ENCODE peak calls at places on chromosomes 5 and 9, in eight cellular contexts. Z is tibial artery; W is stimulated activated CD4-positive, alpha-beta T cell treated with anti-CD3 and anti-CD28 coated beads, Interleukin-1b, Interleukin-23, amount 100 ng/mL, for 48 hours; D is iris pigment epithelial cell; K is GM12892; U is ureter; I is neural crest cell; J is LHCN-M2. O is an unnamed sample.

GRCh38 chr5:151742870-151743294 is 15.5 kb downstream of the ATOX1 start:
- DNase-seq in Z (peak), W (no peak), D (peak), K (no peak), U (peak), I (peak), J (peak), O (peak)

GRCh38 chr5:98296426-98296825 is 477.0 kb upstream of the RGMB start:
- DNase-seq in Z (no peak), W (no peak), D (peak), K (no peak), U (no peak), I (no peak), J (peak), O (no peak)

GRCh38 chr9:98879094-98879957 is 64.4 kb upstream of the COL15A1 start:
- DNase-seq in Z (no peak), W (no peak), D (no peak), K (no peak), U (no peak), I (no peak), J (no peak), O (no peak)

GRCh38 chr9:27176971-27177370 is 67.9 kb downstream of the TEK start:
- DNase-seq in Z (no peak), W (no peak), D (no peak), K (no peak), U (no peak), I (no peak), J (no peak), O (no peak)

GRCh38 chr5:73917433-73917832 is 291.4 kb downstream of the ARHGEF28 start:
- DNase-seq in Z (no peak), W (no peak), D (no peak), K (no peak), U (peak), I (no peak), J (no peak), O (no peak)

GRCh38 chr9:136947955-136948510 is 3.0 kb downstream of the C8G start:
- DNase-seq in Z (no peak), W (no peak), D (peak), K (no peak), U (no peak), I (peak), J (peak), O (peak)

GRCh38 chr9:133489253-133490190 is 10.6 kb upstream of the SLC2A6 start:
- DNase-seq in Z (no peak), W (no peak), D (no peak), K (no peak), U (no peak), I (no peak), J (no peak), O (no peak)

GRCh38 chr9:134969401-134969800 is 51.7 kb upstream of the FCN1 start:
- DNase-seq in Z (no peak), W (no peak), D (no peak), K (no peak), U (no peak), I (no peak), J (no peak), O (no peak)

GRCh38 chr5:144060598-144060997 is 109.9 kb downstream of the YIPF5 start:
- DNase-seq in Z (no peak), W (no peak), D (peak), K (no peak), U (no peak), I (no peak), J (peak), O (no peak)

GRCh38 chr9:107732781-107733529 is 243.4 kb upstream of the KLF4 start:
- DNase-seq in Z (peak), W (no peak), D (peak), K (no peak), U (peak), I (no peak), J (peak), O (peak)